ENCODE peak calls at places on chromosome X, in nine cellular contexts. P is breast epithelium, C is prostate gland, O is A549, D is NB4, U is esophagus squamous epithelium, F is heart left ventricle, N is sigmoid colon, B is GM12892. I is an unnamed sample.

GRCh38 chrX:71060127-71060526 is 8.0 kb downstream of the SNX12 start:
- DNase-seq in P (no peak), C (no peak), O (no peak), D (no peak), U (no peak), F (no peak), N (no peak), B (no peak), I (no peak)

GRCh38 chrX:35149517-35149916 is 206.9 kb downstream of the FAM47B start:
- DNase-seq in P (no peak), C (no peak), O (no peak), D (no peak), U (no peak), F (no peak), N (no peak), B (no peak), I (no peak)

GRCh38 chrX:139783959-139784358 is 76.0 kb upstream of the MCF2 start:
- DNase-seq in P (no peak), C (no peak), O (no peak), D (no peak), U (no peak), F (no peak), N (no peak), B (no peak), I (no peak)

GRCh38 chrX:9153299-9153698 is 119.4 kb upstream of the FAM9B start:
- DNase-seq in P (no peak), C (no peak), O (no peak), D (no peak), U (no peak), F (no peak), N (no peak), B (no peak), I (no peak)

GRCh38 chrX:12446342-12447075 is 308.2 kb downstream of the FRMPD4 start:
- DNase-seq in P (no peak), C (no peak), O (no peak), D (peak; percentile 24), U (no peak), F (no peak), N (no peak), B (no peak), I (no peak)

GRCh38 chrX:23656684-23657083 is 10.6 kb upstream of the PRDX4 start:
- DNase-seq in P (no peak), C (no peak), O (no peak), D (no peak), U (no peak), F (no peak), N (no peak), B (no peak), I (no peak)

GRCh38 chrX:47166126-47166525 is 21.1 kb downstream of the RBM10 start:
- DNase-seq in P (no peak), C (no peak), O (no peak), D (no peak), U (no peak), F (no peak), N (no peak), B (no peak), I (no peak)

GRCh38 chrX:129686422-129686948 is 31.7 kb upstream of the APLN start:
- DNase-seq in P (no peak), C (no peak), O (no peak), D (no peak), U (no peak), F (peak; percentile 53), N (no peak), B (no peak), I (no peak)

GRCh38 chrX:14508025-14508690 is 21.2 kb upstream of the GLRA2 start:
- DNase-seq in P (no peak), C (no peak), O (no peak), D (no peak), U (no peak), F (no peak), N (no peak), B (no peak), I (no peak)

GRCh38 chrX:119041175-119041574 is 31.6 kb upstream of the CT47C1 start:
- DNase-seq in P (peak; percentile 19), C (no peak), O (peak; percentile 44), D (peak; percentile 34), U (no peak), F (peak; percentile 57), N (peak; percentile 82), B (no peak), I (no peak)

GRCh38 chrX:149145845-149146285 is 359.2 kb downstream of the IDS start:
- DNase-seq in P (no peak), C (no peak), O (no peak), D (peak; percentile 74), U (no peak), F (no peak), N (no peak), B (no peak), I (no peak)

GRCh38 chrX:38805294-38806053 is 4.2 kb downstream of the MID1IP1 start:
- DNase-seq in P (peak; percentile 39), C (peak; percentile 46), O (peak; percentile 21), D (peak; percentile 93), U (no peak), F (peak; percentile 64), N (peak; percentile 85), B (peak; percentile 25), I (peak; percentile 73)
- TF ChIP-seq POLR2A in P (peak; percentile 17), C (peak; percentile 21), O (no peak), D (peak; percentile 32), U (no peak), F (no peak), N (no peak), B (peak; percentile 8), I (peak; percentile 21)

GRCh38 chrX:135003876-135004623 is 13.3 kb downstream of the SMIM10 start:
- DNase-seq in P (peak; percentile 87), C (peak; percentile 85), O (peak; percentile 61), D (peak; percentile 88), U (peak; percentile 22), F (peak; percentile 90), N (peak; percentile 94), B (peak; percentile 53), I (peak; percentile 95)
- TF ChIP-seq POLR2A in P (no peak), C (peak; percentile 42), O (peak; percentile 50), D (no peak), U (no peak), F (peak; percentile 36), N (no peak), B (no peak), I (no peak)

GRCh38 chrX:103101280-103102042 is 8.5 kb upstream of the NXF3 start:
- DNase-seq in P (no peak), C (no peak), O (no peak), D (no peak), U (no peak), F (no peak), N (no peak), B (no peak), I (no peak)
- TF ChIP-seq POLR2A in P (no peak), C (no peak), O (no peak), D (no peak), U (no peak), F (no peak), N (no peak), B (no peak), I (no peak)

GRCh38 chrX:55489315-55490009 is at the start of gene USP51:
- DNase-seq in P (peak; percentile 42), C (peak; percentile 28), O (peak; percentile 5), D (peak; percentile 55), U (no peak), F (peak; percentile 48), N (peak; percentile 82), B (peak; percentile 30), I (peak; percentile 66)
- TF ChIP-seq POLR2A in P (no peak), C (peak; percentile 4), O (no peak), D (no peak), U (no peak), F (no peak), N (no peak), B (no peak), I (no peak)

GRCh38 chrX:20266810-20267598 is at the start of gene RPS6KA3:
- DNase-seq in P (peak; percentile 89), C (peak; percentile 92), O (peak; percentile 63), D (peak; percentile 93), U (peak; percentile 59), F (peak; percentile 92), N (peak; percentile 95), B (peak; percentile 49), I (peak; percentile 97)
- TF ChIP-seq POLR2A in P (peak; percentile 17), C (peak; percentile 72), O (peak; percentile 29), D (peak; percentile 38), U (peak; percentile 39), F (peak; percentile 76), N (peak; percentile 59), B (peak; percentile 49), I (peak; percentile 64)

GRCh38 chrX:85244411-85245210 is 820 bp downstream of the ZNF711 start:
- DNase-seq in P (no peak), C (peak; percentile 3), O (peak; percentile 5), D (no peak), U (no peak), F (no peak), N (no peak), B (no peak), I (no peak)
- TF ChIP-seq POLR2A in P (no peak), C (no peak), O (no peak), D (no peak), U (no peak), F (no peak), N (no peak), B (no peak), I (no peak)